ENCODE peak calls at places on chromosomes 6 and 20, in four cellular contexts. R, G, H and I are unnamed samples.

GRCh38 chr20:56629464-56630085 is 469 bp downstream of the TFAP2C start:
- DNase-seq in R (no peak), G (peak; percentile 57), H (no peak), I (peak; percentile 44)

GRCh38 chr6:124947821-124948451 is 14.3 kb upstream of the RNF217 start:
- DNase-seq in R (no peak), G (no peak), H (no peak), I (no peak)

GRCh38 chr6:53899512-53899911 is 104.7 kb downstream of the LRRC1 start:
- DNase-seq in R (no peak), G (no peak), H (no peak), I (no peak)

GRCh38 chr20:3194617-3195280 is 9.7 kb downstream of the DDRGK1 start:
- DNase-seq in R (no peak), G (no peak), H (no peak), I (no peak)

GRCh38 chr6:127547909-127548649 is 28.9 kb upstream of the C6orf58 start:
- DNase-seq in R (no peak), G (no peak), H (peak; percentile 28), I (peak; percentile 8)

GRCh38 chr20:9300534-9300933 is 213.9 kb upstream of the LAMP5 start:
- DNase-seq in R (no peak), G (no peak), H (no peak), I (no peak)

GRCh38 chr6:147331401-147331800 is 127.2 kb downstream of the STXBP5 start:
- DNase-seq in R (no peak), G (no peak), H (no peak), I (no peak)

GRCh38 chr6:61894536-61894935 is 391.5 kb downstream of the KHDRBS2 start:
- DNase-seq in R (no peak), G (no peak), H (no peak), I (no peak)

GRCh38 chr20:47529840-47530239 is 28.2 kb downstream of the NCOA3 start:
- DNase-seq in R (no peak), G (no peak), H (peak; percentile 69), I (no peak)

GRCh38 chr6:139370047-139370706 is 4.3 kb downstream of the CITED2 start:
- DNase-seq in R (no peak), G (peak; percentile 53), H (peak; percentile 84), I (peak; percentile 32)

GRCh38 chr6:150767585-150768164 is 97.8 kb upstream of the MTHFD1L start:
- DNase-seq in R (no peak), G (peak; percentile 65), H (peak; percentile 44), I (no peak)

GRCh38 chr20:47295921-47296426 is 60.5 kb downstream of the ZMYND8 start:
- DNase-seq in R (no peak), G (no peak), H (peak; percentile 52), I (no peak)

GRCh38 chr20:44942264-44942973 is 17.8 kb downstream of the TOMM34 start:
- DNase-seq in R (no peak), G (peak; percentile 11), H (no peak), I (peak; percentile 13)

GRCh38 chr20:32966881-32967781 is 37.1 kb downstream of the SUN5 start:
- DNase-seq in R (peak; percentile 50), G (no peak), H (no peak), I (no peak)

GRCh38 chr20:2330090-2330695 is 34.4 kb downstream of the TGM3 start:
- DNase-seq in R (no peak), G (no peak), H (no peak), I (no peak)

GRCh38 chr6:134317471-134318131 is at the start of gene SGK1:
- DNase-seq in R (no peak), G (peak; percentile 56), H (peak; percentile 76), I (peak; percentile 34)

GRCh38 chr6:166820483-166820882 is 135.9 kb downstream of the RNASET2 start:
- DNase-seq in R (no peak), G (no peak), H (no peak), I (no peak)

GRCh38 chr6:158958504-158959386 is 41.3 kb downstream of the RSPH3 start:
- DNase-seq in R (peak; percentile 33), G (no peak), H (no peak), I (no peak)

GRCh38 chr20:43536817-43537440 is 21.9 kb upstream of the SGK2 start:
- DNase-seq in R (no peak), G (no peak), H (no peak), I (no peak)

GRCh38 chr20:35743693-35744491 is 1.8 kb upstream of the RBM39 start:
- DNase-seq in R (no peak), G (no peak), H (no peak), I (no peak)

GRCh38 chr6:56938634-56939294 is 16.1 kb upstream of the BEND6 start:
- DNase-seq in R (no peak), G (no peak), H (peak; percentile 92), I (no peak)

GRCh38 chr6:101539510-101540245 is 146.2 kb downstream of the GRIK2 start:
- DNase-seq in R (no peak), G (no peak), H (peak; percentile 65), I (no peak)

GRCh38 chr6:133236898-133237297 is 4.3 kb upstream of the EYA4 start:
- DNase-seq in R (no peak), G (no peak), H (peak; percentile 69), I (no peak)

GRCh38 chr20:13856356-13856755 is 71.5 kb downstream of the NDUFAF5 start:
- DNase-seq in R (no peak), G (peak; percentile 48), H (no peak), I (no peak)

GRCh38 chr6:117505337-117505736 is 22.9 kb downstream of the DCBLD1 start:
- DNase-seq in R (no peak), G (no peak), H (no peak), I (no peak)

GRCh38 chr6:142644866-142645265 is 300.1 kb downstream of the HIVEP2 start:
- DNase-seq in R (no peak), G (no peak), H (no peak), I (no peak)

GRCh38 chr6:49269190-49269589 is 193.9 kb downstream of the MMUT start:
- DNase-seq in R (no peak), G (no peak), H (no peak), I (no peak)

GRCh38 chr6:78101387-78101786 is 448.5 kb downstream of the MEI4 start:
- DNase-seq in R (no peak), G (peak; percentile 54), H (no peak), I (no peak)

GRCh38 chr6:79152269-79152737 is 74.2 kb upstream of the PHIP start:
- DNase-seq in R (no peak), G (peak; percentile 32), H (no peak), I (peak; percentile 38)

GRCh38 chr6:53090576-53090975 is 25.4 kb downstream of the FBXO9 start:
- DNase-seq in R (no peak), G (no peak), H (peak; percentile 31), I (no peak)

GRCh38 chr20:43840382-43841070 is 74.1 kb upstream of the TOX2 start:
- DNase-seq in R (peak; percentile 30), G (peak; percentile 60), H (peak; percentile 42), I (peak; percentile 5)

GRCh38 chr6:24357336-24358218 is at the start of gene DCDC2:
- DNase-seq in R (peak; percentile 39), G (peak; percentile 6), H (peak; percentile 11), I (no peak)

GRCh38 chr20:57802877-57803717 is 93.3 kb upstream of the PMEPA1 start:
- DNase-seq in R (no peak), G (no peak), H (no peak), I (no peak)

DNA sequence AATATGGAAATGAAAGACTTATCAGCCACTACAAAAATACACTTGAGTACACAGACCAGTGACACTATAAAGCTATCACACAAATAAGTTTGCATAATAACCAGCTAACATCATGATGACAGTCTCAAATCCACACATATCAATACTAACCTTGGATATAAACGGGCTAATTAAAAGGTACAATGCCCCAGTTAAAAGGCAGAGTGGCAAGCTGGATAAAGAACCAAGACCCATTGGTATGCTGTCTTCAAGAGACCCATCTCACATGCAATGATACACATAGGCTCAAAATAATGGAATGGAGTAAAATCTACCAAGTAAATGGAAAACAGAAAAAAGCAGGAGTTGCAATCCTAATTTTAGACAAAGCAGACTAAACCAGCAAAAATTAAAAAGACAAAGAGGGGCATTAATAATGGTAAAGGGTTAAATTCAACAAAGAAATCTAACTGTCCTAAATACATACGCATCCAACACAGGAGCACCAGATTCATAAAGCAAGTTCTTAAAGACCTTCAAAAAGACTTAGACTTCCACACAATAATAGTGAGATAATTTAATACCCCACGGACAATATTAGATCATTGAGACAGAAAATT is 163.3 kb downstream of the CD24 start:
- DNase-seq in R (no peak), G (no peak), H (no peak), I (no peak)
- H3K9me3 ChIP-seq in R (peaks cover 48% of the 10 kb centered on the region), G (peaks cover 8% of the 10 kb centered on the region), H (no peaks in the 10 kb centered on the region), I (no peaks in the 10 kb centered on the region)

DNA sequence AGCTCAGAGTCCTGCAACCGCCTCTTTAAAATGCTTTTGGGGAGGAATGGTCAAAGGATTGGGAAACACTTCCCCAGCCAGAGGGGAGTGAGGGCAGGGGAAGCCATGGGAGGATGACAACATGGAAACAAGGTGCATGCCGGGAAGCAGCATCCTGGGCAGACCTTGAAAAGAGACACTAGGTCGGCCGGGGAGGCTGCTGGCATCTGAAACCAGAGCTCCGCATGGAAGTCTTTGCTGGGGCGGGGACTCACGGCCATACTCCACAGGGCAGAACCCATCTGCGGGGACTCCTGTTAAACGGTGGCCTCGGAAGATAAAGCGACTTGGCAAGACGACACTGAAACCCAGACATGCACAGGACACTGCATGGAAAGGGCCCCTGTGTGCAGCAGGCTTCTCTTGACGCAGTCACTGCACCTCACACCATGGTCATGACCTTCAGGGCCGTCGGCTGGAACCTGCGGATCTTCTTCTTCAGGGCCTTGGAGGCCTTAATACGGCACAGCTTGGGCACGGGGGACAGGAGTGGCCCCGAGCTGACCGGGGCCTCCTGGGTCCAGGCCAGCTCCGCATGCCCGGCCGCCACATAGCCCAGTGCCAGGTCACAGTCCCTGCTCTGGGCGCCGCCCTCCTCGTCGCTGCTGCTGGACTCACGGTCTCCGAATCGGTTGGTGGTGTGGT is 12.4 kb downstream of the DACT2 start:
- DNase-seq in R (no peak), G (no peak), H (no peak), I (no peak)
- H3K9me3 ChIP-seq in R (no peaks in the 10 kb centered on the region), G (no peaks in the 10 kb centered on the region), H (no peaks in the 10 kb centered on the region), I (no peaks in the 10 kb centered on the region)

GRCh38 chr20:49983123-49983847 is 505 bp downstream of the SNAI1 start:
- DNase-seq in R (no peak), G (peak; percentile 53), H (no peak), I (no peak)

GRCh38 chr20:49982072-49982345 is 771 bp upstream of the SNAI1 start:
- DNase-seq in R (no peak), G (no peak), H (no peak), I (no peak)

GRCh38 chr20:49982346-49983122 is at the start of gene SNAI1:
- DNase-seq in R (peak; percentile 82), G (peak; percentile 96), H (peak; percentile 89), I (peak; percentile 89)

GRCh38 chr20:49980140-49981008 is 2.4 kb upstream of the SNAI1 start:
- DNase-seq in R (no peak), G (peak; percentile 29), H (no peak), I (no peak)

GRCh38 chr20:49981218-49982071 is 1.3 kb upstream of the SNAI1 start:
- DNase-seq in R (no peak), G (peak; percentile 15), H (no peak), I (no peak)
- H3K9me3 ChIP-seq in R (no peaks in the 10 kb centered on the region), G (no peaks in the 10 kb centered on the region), H (no peaks in the 10 kb centered on the region), I (peaks cover 2% of the 10 kb centered on the region)

GRCh38 chr6:76706086-76706485 is 633.6 kb upstream of the IMPG1 start:
- DNase-seq in R (no peak), G (no peak), H (no peak), I (no peak)

GRCh38 chr6:76703285-76703684 is 630.8 kb upstream of the IMPG1 start:
- DNase-seq in R (no peak), G (no peak), H (no peak), I (no peak)

GRCh38 chr6:76701610-76702009 is 629.1 kb upstream of the IMPG1 start:
- DNase-seq in R (no peak), G (no peak), H (no peak), I (no peak)

GRCh38 chr6:76702187-76702586 is 629.7 kb upstream of the IMPG1 start:
- DNase-seq in R (no peak), G (no peak), H (peak; percentile 26), I (no peak)

GRCh38 chr6:76703786-76704185 is 631.3 kb upstream of the IMPG1 start:
- DNase-seq in R (no peak), G (no peak), H (no peak), I (no peak)
- H3K9me3 ChIP-seq in R (no peaks in the 10 kb centered on the region), G (no peaks in the 10 kb centered on the region), H (no peaks in the 10 kb centered on the region), I (no peaks in the 10 kb centered on the region)